ENCODE peak calls at places on chromosomes 3 and 15, in five cellular contexts. X, G, P, A and N are unnamed samples.

GRCh38 chr3:115552007-115552406 is 71.3 kb upstream of the GAP43 start:
- DNase-seq in X (no peak), G (no peak), P (no peak), A (no peak), N (no peak)

GRCh38 chr15:83545803-83546534 is 98.8 kb downstream of the SH3GL3 start:
- DNase-seq in X (no peak), G (no peak), P (no peak), A (no peak), N (no peak)

GRCh38 chr3:174202561-174202960 is 656.6 kb upstream of the NAALADL2 start:
- DNase-seq in X (no peak), G (peak), P (no peak), A (no peak), N (no peak)

GRCh38 chr15:100020614-100021013 is 287.4 kb upstream of the LYSMD4 start:
- DNase-seq in X (no peak), G (no peak), P (no peak), A (no peak), N (no peak)

GRCh38 chr15:80309769-80310384 is 57.9 kb upstream of the CTXND1 start:
- DNase-seq in X (no peak), G (no peak), P (peak), A (no peak), N (peak)

GRCh38 chr3:49602877-49603411 is 48.7 kb downstream of the BSN start:
- DNase-seq in X (peak), G (no peak), P (no peak), A (no peak), N (no peak)

GRCh38 chr3:7573330-7573729 is 712.4 kb downstream of the GRM7 start:
- DNase-seq in X (no peak), G (no peak), P (no peak), A (no peak), N (no peak)

GRCh38 chr15:101675015-101675414 is 22.8 kb upstream of the TM2D3 start:
- DNase-seq in X (no peak), G (no peak), P (peak), A (no peak), N (no peak)

GRCh38 chr3:58630081-58630709 is 36.4 kb downstream of the FAM3D start:
- DNase-seq in X (peak), G (peak), P (peak), A (peak), N (peak)

GRCh38 chr15:87211547-87211946 is 1045.0 kb downstream of the NTRK3 start:
- DNase-seq in X (no peak), G (no peak), P (no peak), A (no peak), N (no peak)

GRCh38 chr15:57792729-57793449 is 86.4 kb downstream of the POLR2M start:
- DNase-seq in X (no peak), G (no peak), P (no peak), A (no peak), N (peak)

GRCh38 chr3:24002129-24002528 is 57.0 kb downstream of the NR1D2 start:
- DNase-seq in X (no peak), G (no peak), P (no peak), A (no peak), N (no peak)

GRCh38 chr3:135352213-135352612 is 557.2 kb downstream of the EPHB1 start:
- DNase-seq in X (no peak), G (no peak), P (no peak), A (no peak), N (peak)

GRCh38 chr3:189677667-189678066 is 46.5 kb downstream of the TP63 start:
- DNase-seq in X (no peak), G (no peak), P (no peak), A (no peak), N (no peak)

GRCh38 chr3:99764377-99764776 is 53.3 kb upstream of the CMSS1 start:
- DNase-seq in X (no peak), G (no peak), P (no peak), A (no peak), N (no peak)

GRCh38 chr3:124076231-124076630 is 84.3 kb upstream of the ROPN1 start:
- DNase-seq in X (no peak), G (no peak), P (no peak), A (no peak), N (no peak)

GRCh38 chr3:122975163-122975923 is 52.2 kb downstream of the SEMA5B start:
- DNase-seq in X (no peak), G (no peak), P (peak), A (no peak), N (peak)

GRCh38 chr15:49888727-49889126 is 230.3 kb downstream of the ATP8B4 start:
- DNase-seq in X (no peak), G (no peak), P (no peak), A (no peak), N (no peak)

GRCh38 chr3:58408906-58409305 is 24.7 kb downstream of the PDHB start:
- DNase-seq in X (no peak), G (no peak), P (no peak), A (no peak), N (no peak)

GRCh38 chr3:137925080-137925479 is 84.9 kb upstream of the CLDN18 start:
- DNase-seq in X (no peak), G (no peak), P (no peak), A (no peak), N (no peak)

GRCh38 chr3:108042300-108042699 is 48.5 kb downstream of the CD47 start:
- DNase-seq in X (no peak), G (no peak), P (no peak), A (no peak), N (no peak)